ENCODE peak calls at places on chromosomes 1 and 21, in six cellular contexts. I is right atrium auricular region, X is left ventricle myocardium inferior, A is Karpas-422, T is transverse colon, M is ovary. N is an unnamed sample.

GRCh38 chr1:153611356-153611755 is 1.6 kb downstream of the S100A16 start:
- DNase-seq in T (no peak), A (no peak), M (no peak), X (no peak), I (no peak), N (no peak)

GRCh38 chr1:77016371-77016770 is 149.1 kb downstream of the ST6GALNAC5 start:
- DNase-seq in M (no peak), A (no peak), I (no peak), T (no peak), X (no peak), N (no peak)

GRCh38 chr1:157363660-157364140 is 188.6 kb downstream of the FCRL5 start:
- DNase-seq in M (no peak), A (peak; percentile 79), X (no peak), T (peak; percentile 45), I (no peak), N (no peak)

GRCh38 chr1:59315529-59316433 is 18.9 kb downstream of the FGGY start:
- DNase-seq in A (no peak), T (no peak), X (no peak), M (no peak), I (no peak), N (no peak)

GRCh38 chr1:156498447-156499193 is 2.0 kb downstream of the MEF2D start:
- DNase-seq in X (peak; percentile 76), T (peak; percentile 55), M (peak; percentile 68), I (no peak), A (peak; percentile 54), N (no peak)

GRCh38 chr1:247102381-247102780 is 1.8 kb downstream of the ZNF669 start:
- DNase-seq in M (no peak), T (no peak), X (no peak), I (no peak), A (no peak), N (no peak)

GRCh38 chr1:51569284-51570062 is 47.4 kb upstream of the OSBPL9 start:
- DNase-seq in X (no peak), T (peak; percentile 17), A (peak; percentile 74), M (no peak), I (no peak), N (no peak)

GRCh38 chr1:52899445-52899894 is 22.1 kb downstream of the ECHDC2 start:
- DNase-seq in M (no peak), A (no peak), I (no peak), X (no peak), T (no peak), N (no peak)

GRCh38 chr1:51955797-51956527 is 34.5 kb downstream of the RAB3B start:
- DNase-seq in X (no peak), A (peak; percentile 35), M (no peak), I (no peak), T (no peak), N (no peak)

GRCh38 chr1:76763678-76764077 is 103.6 kb upstream of the ST6GALNAC5 start:
- DNase-seq in M (no peak), T (no peak), X (no peak), A (no peak), I (no peak), N (no peak)

GRCh38 chr1:229244091-229244490 is 26.8 kb upstream of the RAB4A start:
- DNase-seq in M (no peak), I (no peak), A (no peak), X (no peak), T (no peak), N (no peak)

GRCh38 chr1:183742367-183742766 is 62.6 kb upstream of the RGL1 start:
- DNase-seq in I (no peak), M (no peak), X (no peak), A (peak; percentile 19), T (no peak), N (no peak)

GRCh38 chr1:246613131-246613758 is 47.0 kb downstream of the CNST start:
- DNase-seq in A (no peak), I (no peak), X (no peak), M (no peak), T (no peak), N (no peak)

GRCh38 chr1:172723251-172723650 is 64.3 kb downstream of the FASLG start:
- DNase-seq in X (no peak), M (no peak), I (no peak), T (no peak), A (no peak), N (no peak)

GRCh38 chr1:156167536-156167935 is 14.2 kb downstream of the SEMA4A start:
- DNase-seq in A (no peak), M (no peak), I (no peak), X (no peak), T (no peak), N (no peak)

GRCh38 chr21:39483917-39484316 is 32.1 kb downstream of the SH3BGR start:
- DNase-seq in A (no peak), T (no peak), M (no peak), X (no peak), I (no peak), N (no peak)

GRCh38 chr1:198716051-198716450 is 77.2 kb downstream of the PTPRC start:
- DNase-seq in M (no peak), I (no peak), X (no peak), T (no peak), A (no peak), N (no peak)

GRCh38 chr1:223639333-223639749 is 26.2 kb downstream of the CAPN8 start:
- DNase-seq in M (no peak), I (no peak), X (no peak), A (no peak), T (no peak), N (no peak)

GRCh38 chr1:226737819-226738420 is 1.2 kb downstream of the ITPKB start:
- DNase-seq in X (peak; percentile 47), I (peak; percentile 68), A (peak; percentile 80), T (peak; percentile 63), M (peak; percentile 54), N (no peak)

GRCh38 chr1:47418681-47419272 is 2.7 kb downstream of the FOXE3 start:
- DNase-seq in A (no peak), I (no peak), M (no peak), T (no peak), X (no peak), N (no peak)

GRCh38 chr1:30877205-30877912 is 31.2 kb downstream of the SDC3 start:
- DNase-seq in A (no peak), I (peak; percentile 91), T (peak; percentile 69), M (no peak), X (peak; percentile 71), N (no peak)

GRCh38 chr21:38859852-38860251 is 54.1 kb downstream of the ETS2 start:
- DNase-seq in M (no peak), I (no peak), T (no peak), X (no peak), A (no peak), N (no peak)

GRCh38 chr1:205062319-205062718 is 19.3 kb downstream of the CNTN2 start:
- DNase-seq in T (no peak), M (peak; percentile 12), X (no peak), A (no peak), I (no peak), N (no peak)

GRCh38 chr1:206609229-206609991 is 2.9 kb downstream of the EIF2D start:
- DNase-seq in M (no peak), X (no peak), A (no peak), T (no peak), I (no peak), N (no peak)

GRCh38 chr1:172997941-172998361 is 52.8 kb downstream of the TNFSF18 start:
- DNase-seq in M (no peak), A (no peak), I (no peak), X (no peak), T (no peak), N (no peak)

GRCh38 chr1:53507115-53507816 is 48.1 kb downstream of the DMRTB1 start:
- DNase-seq in M (no peak), T (no peak), A (no peak), I (no peak), X (no peak), N (no peak)

GRCh38 chr1:24639881-24640280 is 3.2 kb upstream of the SRRM1 start:
- DNase-seq in T (no peak), M (no peak), X (no peak), A (no peak), I (no peak), N (no peak)

GRCh38 chr1:79551321-79551720 is 544.8 kb upstream of the ADGRL4 start:
- DNase-seq in T (no peak), A (no peak), I (no peak), X (no peak), M (no peak), N (no peak)

DNA sequence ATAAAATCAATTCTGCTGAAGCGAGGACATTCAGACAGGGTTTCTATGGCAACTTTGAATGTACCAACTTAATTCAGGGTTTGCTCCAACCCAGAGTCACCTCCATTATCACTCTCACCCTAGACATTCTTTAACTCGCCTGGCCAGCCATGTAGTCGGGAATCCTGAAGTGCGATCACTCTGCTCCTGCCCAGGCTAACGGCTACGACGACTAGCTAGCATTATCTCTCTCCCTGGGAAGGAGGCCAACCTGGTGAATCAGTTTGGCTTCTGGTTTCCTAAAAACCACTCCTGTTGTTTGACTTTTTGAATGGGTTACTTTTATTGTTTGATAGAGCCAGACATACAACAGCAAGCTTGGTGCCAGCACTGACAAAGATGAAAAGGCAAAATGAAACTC is 38.9 kb upstream of the ZBTB18 start:
- DNase-seq in T (no peak), A (no peak), I (no peak), X (no peak), M (peak; percentile 35), N (no peak)
- H3K27ac ChIP-seq in T (no peak overlapping the region), A (no peak overlapping the region), I (no peak overlapping the region), X (no peak overlapping the region), M (no peak overlapping the region), N (no peak overlapping the region)

GRCh38 chr1:97412155-97412554 is 508.7 kb downstream of the DPYD start:
- DNase-seq in A (no peak), T (no peak), X (no peak), I (no peak), M (no peak), N (no peak)

GRCh38 chr1:97414682-97415312 is 506.0 kb downstream of the DPYD start:
- DNase-seq in T (no peak), M (no peak), X (no peak), I (no peak), A (peak; percentile 33), N (no peak)

GRCh38 chr1:97417661-97418060 is 503.2 kb downstream of the DPYD start:
- DNase-seq in I (no peak), M (no peak), X (no peak), A (no peak), T (no peak), N (no peak)

DNA sequence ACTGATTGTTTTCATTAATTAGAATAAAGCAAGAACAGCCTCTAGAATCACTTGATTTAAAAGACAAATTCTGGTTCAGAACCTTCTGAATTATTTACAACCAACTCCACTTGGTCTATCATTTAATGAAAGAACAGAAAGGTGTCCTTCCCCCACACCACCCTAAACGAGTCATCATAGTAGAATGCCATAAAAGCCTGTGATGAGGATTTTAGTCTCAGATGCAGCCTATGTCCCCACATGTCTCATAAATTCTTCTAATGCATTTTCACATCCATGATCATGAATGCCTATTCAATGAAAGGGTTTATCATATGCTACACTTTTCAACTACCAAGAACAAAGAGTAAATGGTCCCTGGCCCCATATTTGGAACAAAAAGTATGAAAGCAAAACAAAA is 508.1 kb downstream of the DPYD start:
- DNase-seq in M (no peak), A (no peak), X (no peak), I (no peak), T (no peak), N (no peak)
- H3K36me3 ChIP-seq in M (no peaks in the 10 kb centered on the region), A (no peaks in the 10 kb centered on the region), X (peaks cover 7% of the 10 kb centered on the region), I (no peaks in the 10 kb centered on the region), T (no peaks in the 10 kb centered on the region), N (no peaks in the 10 kb centered on the region)

GRCh38 chr1:2210084-2210653 is 15.6 kb upstream of the FAAP20 start:
- DNase-seq in A (no peak), T (no peak), M (peak; percentile 51), X (no peak), I (no peak), N (no peak)
- H3K4me1 ChIP-seq in A (no peaks in the 10 kb centered on the region), T (peaks cover 72% of the 10 kb centered on the region), M (peaks cover 45% of the 10 kb centered on the region), X (peaks cover 83% of the 10 kb centered on the region), I (peaks cover 82% of the 10 kb centered on the region), N (peaks cover 9% of the 10 kb centered on the region)

GRCh38 chr1:64162151-64162550 is 41.3 kb upstream of the UBE2U start:
- DNase-seq in I (no peak), X (no peak), A (no peak), M (no peak), T (no peak), N (no peak)
- H3K27ac ChIP-seq in I (no peak overlapping the region), X (no peak overlapping the region), A (no peak overlapping the region), M (no peak overlapping the region), T (no peak overlapping the region), N (no peak overlapping the region)